ENCODE peak calls at places on chromosomes 1 and 21, in ten cellular contexts. One of them, this sample, is unnamed.

GRCh38 chr1:172742599-172743500 is 83.9 kb downstream of the FASLG start:
- DNase-seq in HS-5: no peak
- DNase-seq in NCI-H2081: peak
- DNase-seq in astrocyte of the spinal cord: peak
- DNase-seq in activated T-helper 1 cell treated with Interleukin-2 at 50 U/mL for 16 hours: no peak
- DNase-seq in NCI-H1436: no peak
- DNase-seq in AG09319: no peak
- DNase-seq in iPS-NIHi11: peak
- DNase-seq in body of pancreas: no peak
- DNase-seq in activated CD8-positive, alpha-beta memory T cell treated with anti-CD3 and anti-CD28 coated beads, Interleukin-2, amount 10 ng/mL, durations not matched to agents 7 days and 5 days: no peak
- DNase-seq in this sample: peak

GRCh38 chr1:183800449-183800848 is 4.5 kb upstream of the RGL1 start:
- DNase-seq in HS-5: no peak
- DNase-seq in AG09319: no peak
- DNase-seq in iPS-NIHi11: no peak
- DNase-seq in activated T-helper 1 cell treated with Interleukin-2 at 50 U/mL for 16 hours: no peak
- DNase-seq in body of pancreas: no peak
- DNase-seq in activated CD8-positive, alpha-beta memory T cell treated with anti-CD3 and anti-CD28 coated beads, Interleukin-2, amount 10 ng/mL, durations not matched to agents 7 days and 5 days: no peak
- DNase-seq in astrocyte of the spinal cord: no peak
- DNase-seq in NCI-H2081: no peak
- DNase-seq in NCI-H1436: no peak
- DNase-seq in this sample: no peak

GRCh38 chr1:60936943-60937342 is 145.4 kb upstream of the NFIA start:
- DNase-seq in iPS-NIHi11: no peak
- DNase-seq in activated CD8-positive, alpha-beta memory T cell treated with anti-CD3 and anti-CD28 coated beads, Interleukin-2, amount 10 ng/mL, durations not matched to agents 7 days and 5 days: no peak
- DNase-seq in HS-5: no peak
- DNase-seq in astrocyte of the spinal cord: no peak
- DNase-seq in NCI-H1436: no peak
- DNase-seq in body of pancreas: no peak
- DNase-seq in activated T-helper 1 cell treated with Interleukin-2 at 50 U/mL for 16 hours: no peak
- DNase-seq in AG09319: no peak
- DNase-seq in NCI-H2081: no peak
- DNase-seq in this sample: no peak

GRCh38 chr1:32969556-32969955 is 4.9 kb upstream of the RNF19B start:
- DNase-seq in NCI-H2081: no peak
- DNase-seq in NCI-H1436: no peak
- DNase-seq in HS-5: no peak
- DNase-seq in astrocyte of the spinal cord: no peak
- DNase-seq in AG09319: no peak
- DNase-seq in activated T-helper 1 cell treated with Interleukin-2 at 50 U/mL for 16 hours: no peak
- DNase-seq in iPS-NIHi11: no peak
- DNase-seq in body of pancreas: no peak
- DNase-seq in activated CD8-positive, alpha-beta memory T cell treated with anti-CD3 and anti-CD28 coated beads, Interleukin-2, amount 10 ng/mL, durations not matched to agents 7 days and 5 days: no peak
- DNase-seq in this sample: no peak

GRCh38 chr1:200075938-200076546 is 48.5 kb downstream of the NR5A2 start:
- DNase-seq in activated T-helper 1 cell treated with Interleukin-2 at 50 U/mL for 16 hours: no peak
- DNase-seq in astrocyte of the spinal cord: peak
- DNase-seq in activated CD8-positive, alpha-beta memory T cell treated with anti-CD3 and anti-CD28 coated beads, Interleukin-2, amount 10 ng/mL, durations not matched to agents 7 days and 5 days: no peak
- DNase-seq in body of pancreas: peak
- DNase-seq in NCI-H2081: no peak
- DNase-seq in AG09319: peak
- DNase-seq in HS-5: peak
- DNase-seq in iPS-NIHi11: no peak
- DNase-seq in NCI-H1436: no peak
- DNase-seq in this sample: peak

GRCh38 chr21:40717008-40717407 is 129.9 kb downstream of the DSCAM start:
- DNase-seq in AG09319: no peak
- DNase-seq in astrocyte of the spinal cord: no peak
- DNase-seq in iPS-NIHi11: no peak
- DNase-seq in NCI-H1436: peak
- DNase-seq in HS-5: no peak
- DNase-seq in NCI-H2081: peak
- DNase-seq in body of pancreas: no peak
- DNase-seq in activated T-helper 1 cell treated with Interleukin-2 at 50 U/mL for 16 hours: no peak
- DNase-seq in activated CD8-positive, alpha-beta memory T cell treated with anti-CD3 and anti-CD28 coated beads, Interleukin-2, amount 10 ng/mL, durations not matched to agents 7 days and 5 days: no peak
- DNase-seq in this sample: no peak

GRCh38 chr21:36695671-36696389 is 3.1 kb upstream of the SIM2 start:
- DNase-seq in NCI-H1436: no peak
- DNase-seq in activated T-helper 1 cell treated with Interleukin-2 at 50 U/mL for 16 hours: no peak
- DNase-seq in activated CD8-positive, alpha-beta memory T cell treated with anti-CD3 and anti-CD28 coated beads, Interleukin-2, amount 10 ng/mL, durations not matched to agents 7 days and 5 days: no peak
- DNase-seq in NCI-H2081: no peak
- DNase-seq in iPS-NIHi11: peak
- DNase-seq in AG09319: no peak
- DNase-seq in astrocyte of the spinal cord: no peak
- DNase-seq in HS-5: no peak
- DNase-seq in body of pancreas: no peak
- DNase-seq in this sample: no peak

GRCh38 chr1:25744140-25744581 is 55.8 kb upstream of the SELENON start:
- DNase-seq in NCI-H2081: peak
- DNase-seq in HS-5: no peak
- DNase-seq in activated T-helper 1 cell treated with Interleukin-2 at 50 U/mL for 16 hours: no peak
- DNase-seq in NCI-H1436: no peak
- DNase-seq in astrocyte of the spinal cord: peak
- DNase-seq in AG09319: peak
- DNase-seq in body of pancreas: peak
- DNase-seq in activated CD8-positive, alpha-beta memory T cell treated with anti-CD3 and anti-CD28 coated beads, Interleukin-2, amount 10 ng/mL, durations not matched to agents 7 days and 5 days: no peak
- DNase-seq in iPS-NIHi11: peak
- DNase-seq in this sample: peak

GRCh38 chr21:44029460-44030087 is 17.5 kb downstream of the TRAPPC10 start:
- DNase-seq in AG09319: no peak
- DNase-seq in body of pancreas: no peak
- DNase-seq in activated T-helper 1 cell treated with Interleukin-2 at 50 U/mL for 16 hours: no peak
- DNase-seq in astrocyte of the spinal cord: no peak
- DNase-seq in iPS-NIHi11: no peak
- DNase-seq in NCI-H1436: no peak
- DNase-seq in activated CD8-positive, alpha-beta memory T cell treated with anti-CD3 and anti-CD28 coated beads, Interleukin-2, amount 10 ng/mL, durations not matched to agents 7 days and 5 days: no peak
- DNase-seq in HS-5: no peak
- DNase-seq in NCI-H2081: no peak
- DNase-seq in this sample: no peak

GRCh38 chr1:85320371-85321131 is 44.1 kb upstream of the BCL10 start:
- DNase-seq in activated CD8-positive, alpha-beta memory T cell treated with anti-CD3 and anti-CD28 coated beads, Interleukin-2, amount 10 ng/mL, durations not matched to agents 7 days and 5 days: no peak
- DNase-seq in NCI-H1436: no peak
- DNase-seq in activated T-helper 1 cell treated with Interleukin-2 at 50 U/mL for 16 hours: no peak
- DNase-seq in NCI-H2081: no peak
- DNase-seq in astrocyte of the spinal cord: peak
- DNase-seq in iPS-NIHi11: no peak
- DNase-seq in body of pancreas: no peak
- DNase-seq in HS-5: peak
- DNase-seq in AG09319: no peak
- DNase-seq in this sample: peak

GRCh38 chr21:27693376-27693775 is 726.5 kb upstream of the ADAMTS5 start:
- DNase-seq in NCI-H1436: no peak
- DNase-seq in HS-5: peak
- DNase-seq in NCI-H2081: no peak
- DNase-seq in iPS-NIHi11: no peak
- DNase-seq in AG09319: peak
- DNase-seq in astrocyte of the spinal cord: peak
- DNase-seq in body of pancreas: no peak
- DNase-seq in activated T-helper 1 cell treated with Interleukin-2 at 50 U/mL for 16 hours: no peak
- DNase-seq in activated CD8-positive, alpha-beta memory T cell treated with anti-CD3 and anti-CD28 coated beads, Interleukin-2, amount 10 ng/mL, durations not matched to agents 7 days and 5 days: no peak
- DNase-seq in this sample: peak

GRCh38 chr1:193408782-193409293 is 222.4 kb upstream of the B3GALT2 start:
- DNase-seq in body of pancreas: peak
- DNase-seq in HS-5: no peak
- DNase-seq in activated CD8-positive, alpha-beta memory T cell treated with anti-CD3 and anti-CD28 coated beads, Interleukin-2, amount 10 ng/mL, durations not matched to agents 7 days and 5 days: no peak
- DNase-seq in astrocyte of the spinal cord: peak
- DNase-seq in AG09319: no peak
- DNase-seq in NCI-H1436: no peak
- DNase-seq in iPS-NIHi11: no peak
- DNase-seq in NCI-H2081: no peak
- DNase-seq in activated T-helper 1 cell treated with Interleukin-2 at 50 U/mL for 16 hours: no peak
- DNase-seq in this sample: peak

GRCh38 chr1:99662581-99663208 is 16.8 kb downstream of the PALMD start:
- DNase-seq in NCI-H1436: no peak
- DNase-seq in iPS-NIHi11: no peak
- DNase-seq in body of pancreas: peak
- DNase-seq in AG09319: peak
- DNase-seq in NCI-H2081: no peak
- DNase-seq in activated CD8-positive, alpha-beta memory T cell treated with anti-CD3 and anti-CD28 coated beads, Interleukin-2, amount 10 ng/mL, durations not matched to agents 7 days and 5 days: no peak
- DNase-seq in astrocyte of the spinal cord: peak
- DNase-seq in activated T-helper 1 cell treated with Interleukin-2 at 50 U/mL for 16 hours: no peak
- DNase-seq in HS-5: peak
- DNase-seq in this sample: no peak

GRCh38 chr21:46509760-46510159 is 51.1 kb downstream of the DIP2A start:
- DNase-seq in astrocyte of the spinal cord: peak
- DNase-seq in body of pancreas: peak
- DNase-seq in activated T-helper 1 cell treated with Interleukin-2 at 50 U/mL for 16 hours: no peak
- DNase-seq in iPS-NIHi11: no peak
- DNase-seq in NCI-H1436: no peak
- DNase-seq in HS-5: no peak
- DNase-seq in activated CD8-positive, alpha-beta memory T cell treated with anti-CD3 and anti-CD28 coated beads, Interleukin-2, amount 10 ng/mL, durations not matched to agents 7 days and 5 days: no peak
- DNase-seq in NCI-H2081: peak
- DNase-seq in AG09319: no peak
- DNase-seq in this sample: peak

GRCh38 chr1:27934818-27935549 is at the start of gene SMPDL3B:
- DNase-seq in HS-5: no peak
- DNase-seq in AG09319: no peak
- DNase-seq in body of pancreas: peak
- DNase-seq in astrocyte of the spinal cord: no peak
- DNase-seq in NCI-H1436: peak
- DNase-seq in NCI-H2081: no peak
- DNase-seq in iPS-NIHi11: peak
- DNase-seq in activated T-helper 1 cell treated with Interleukin-2 at 50 U/mL for 16 hours: no peak
- DNase-seq in activated CD8-positive, alpha-beta memory T cell treated with anti-CD3 and anti-CD28 coated beads, Interleukin-2, amount 10 ng/mL, durations not matched to agents 7 days and 5 days: no peak
- DNase-seq in this sample: peak

GRCh38 chr1:34500451-34500850 is 254.4 kb upstream of the GJB5 start:
- DNase-seq in iPS-NIHi11: peak
- DNase-seq in astrocyte of the spinal cord: peak
- DNase-seq in AG09319: no peak
- DNase-seq in activated CD8-positive, alpha-beta memory T cell treated with anti-CD3 and anti-CD28 coated beads, Interleukin-2, amount 10 ng/mL, durations not matched to agents 7 days and 5 days: no peak
- DNase-seq in activated T-helper 1 cell treated with Interleukin-2 at 50 U/mL for 16 hours: no peak
- DNase-seq in HS-5: no peak
- DNase-seq in NCI-H1436: no peak
- DNase-seq in body of pancreas: peak
- DNase-seq in NCI-H2081: no peak
- DNase-seq in this sample: no peak

GRCh38 chr1:167099851-167100250 is 6.0 kb downstream of the STYXL2 start:
- DNase-seq in activated T-helper 1 cell treated with Interleukin-2 at 50 U/mL for 16 hours: no peak
- DNase-seq in body of pancreas: no peak
- DNase-seq in HS-5: no peak
- DNase-seq in iPS-NIHi11: no peak
- DNase-seq in activated CD8-positive, alpha-beta memory T cell treated with anti-CD3 and anti-CD28 coated beads, Interleukin-2, amount 10 ng/mL, durations not matched to agents 7 days and 5 days: no peak
- DNase-seq in NCI-H1436: no peak
- DNase-seq in astrocyte of the spinal cord: no peak
- DNase-seq in AG09319: no peak
- DNase-seq in NCI-H2081: no peak
- DNase-seq in this sample: no peak

GRCh38 chr1:172451002-172451443 is 7.2 kb upstream of the PIGC start:
- DNase-seq in body of pancreas: peak
- DNase-seq in activated T-helper 1 cell treated with Interleukin-2 at 50 U/mL for 16 hours: no peak
- DNase-seq in activated CD8-positive, alpha-beta memory T cell treated with anti-CD3 and anti-CD28 coated beads, Interleukin-2, amount 10 ng/mL, durations not matched to agents 7 days and 5 days: no peak
- DNase-seq in iPS-NIHi11: no peak
- DNase-seq in astrocyte of the spinal cord: peak
- DNase-seq in AG09319: no peak
- DNase-seq in NCI-H2081: no peak
- DNase-seq in HS-5: no peak
- DNase-seq in NCI-H1436: no peak
- DNase-seq in this sample: peak

GRCh38 chr1:117512728-117513321 is 93.0 kb upstream of the TENT5C start:
- DNase-seq in AG09319: no peak
- DNase-seq in NCI-H2081: no peak
- DNase-seq in iPS-NIHi11: peak
- DNase-seq in astrocyte of the spinal cord: peak
- DNase-seq in HS-5: no peak
- DNase-seq in body of pancreas: no peak
- DNase-seq in activated CD8-positive, alpha-beta memory T cell treated with anti-CD3 and anti-CD28 coated beads, Interleukin-2, amount 10 ng/mL, durations not matched to agents 7 days and 5 days: no peak
- DNase-seq in NCI-H1436: no peak
- DNase-seq in activated T-helper 1 cell treated with Interleukin-2 at 50 U/mL for 16 hours: no peak
- DNase-seq in this sample: no peak

GRCh38 chr1:20440785-20441200 is 45.2 kb downstream of the CAMK2N1 start:
- DNase-seq in NCI-H2081: no peak
- DNase-seq in NCI-H1436: no peak
- DNase-seq in astrocyte of the spinal cord: peak
- DNase-seq in iPS-NIHi11: peak
- DNase-seq in AG09319: no peak
- DNase-seq in HS-5: no peak
- DNase-seq in body of pancreas: peak
- DNase-seq in activated T-helper 1 cell treated with Interleukin-2 at 50 U/mL for 16 hours: peak
- DNase-seq in activated CD8-positive, alpha-beta memory T cell treated with anti-CD3 and anti-CD28 coated beads, Interleukin-2, amount 10 ng/mL, durations not matched to agents 7 days and 5 days: peak
- DNase-seq in this sample: peak

GRCh38 chr1:66311092-66311491 is 222.9 kb upstream of the SGIP1 start:
- DNase-seq in body of pancreas: no peak
- DNase-seq in HS-5: no peak
- DNase-seq in NCI-H1436: no peak
- DNase-seq in AG09319: no peak
- DNase-seq in NCI-H2081: no peak
- DNase-seq in activated T-helper 1 cell treated with Interleukin-2 at 50 U/mL for 16 hours: no peak
- DNase-seq in astrocyte of the spinal cord: no peak
- DNase-seq in activated CD8-positive, alpha-beta memory T cell treated with anti-CD3 and anti-CD28 coated beads, Interleukin-2, amount 10 ng/mL, durations not matched to agents 7 days and 5 days: no peak
- DNase-seq in iPS-NIHi11: no peak
- DNase-seq in this sample: no peak

GRCh38 chr1:59765036-59765730 is 49.6 kb upstream of the HOOK1 start:
- DNase-seq in activated T-helper 1 cell treated with Interleukin-2 at 50 U/mL for 16 hours: no peak
- DNase-seq in NCI-H2081: peak
- DNase-seq in AG09319: no peak
- DNase-seq in iPS-NIHi11: no peak
- DNase-seq in astrocyte of the spinal cord: no peak
- DNase-seq in HS-5: no peak
- DNase-seq in activated CD8-positive, alpha-beta memory T cell treated with anti-CD3 and anti-CD28 coated beads, Interleukin-2, amount 10 ng/mL, durations not matched to agents 7 days and 5 days: no peak
- DNase-seq in NCI-H1436: peak
- DNase-seq in body of pancreas: no peak
- DNase-seq in this sample: no peak

GRCh38 chr1:119091618-119092017 is 48.8 kb downstream of the WARS2 start:
- DNase-seq in iPS-NIHi11: no peak
- DNase-seq in AG09319: no peak
- DNase-seq in HS-5: no peak
- DNase-seq in NCI-H2081: no peak
- DNase-seq in activated CD8-positive, alpha-beta memory T cell treated with anti-CD3 and anti-CD28 coated beads, Interleukin-2, amount 10 ng/mL, durations not matched to agents 7 days and 5 days: no peak
- DNase-seq in body of pancreas: no peak
- DNase-seq in astrocyte of the spinal cord: no peak
- DNase-seq in NCI-H1436: no peak
- DNase-seq in activated T-helper 1 cell treated with Interleukin-2 at 50 U/mL for 16 hours: no peak
- DNase-seq in this sample: no peak

GRCh38 chr1:201171063-201172036 is 17.1 kb upstream of the TMEM9 start:
- DNase-seq in activated CD8-positive, alpha-beta memory T cell treated with anti-CD3 and anti-CD28 coated beads, Interleukin-2, amount 10 ng/mL, durations not matched to agents 7 days and 5 days: peak
- DNase-seq in HS-5: no peak
- DNase-seq in astrocyte of the spinal cord: peak
- DNase-seq in body of pancreas: peak
- DNase-seq in AG09319: no peak
- DNase-seq in NCI-H2081: peak
- DNase-seq in iPS-NIHi11: peak
- DNase-seq in activated T-helper 1 cell treated with Interleukin-2 at 50 U/mL for 16 hours: peak
- DNase-seq in NCI-H1436: peak
- DNase-seq in this sample: peak

GRCh38 chr1:151326619-151327222 is 495 bp downstream of the PI4KB start:
- DNase-seq in NCI-H1436: peak
- DNase-seq in activated T-helper 1 cell treated with Interleukin-2 at 50 U/mL for 16 hours: peak
- DNase-seq in astrocyte of the spinal cord: peak
- DNase-seq in body of pancreas: peak
- DNase-seq in HS-5: no peak
- DNase-seq in iPS-NIHi11: peak
- DNase-seq in AG09319: no peak
- DNase-seq in activated CD8-positive, alpha-beta memory T cell treated with anti-CD3 and anti-CD28 coated beads, Interleukin-2, amount 10 ng/mL, durations not matched to agents 7 days and 5 days: peak
- DNase-seq in NCI-H2081: peak
- DNase-seq in this sample: peak

GRCh38 chr21:34574984-34575529 is 39.9 kb downstream of the RCAN1 start:
- DNase-seq in iPS-NIHi11: no peak
- DNase-seq in activated T-helper 1 cell treated with Interleukin-2 at 50 U/mL for 16 hours: no peak
- DNase-seq in HS-5: no peak
- DNase-seq in activated CD8-positive, alpha-beta memory T cell treated with anti-CD3 and anti-CD28 coated beads, Interleukin-2, amount 10 ng/mL, durations not matched to agents 7 days and 5 days: no peak
- DNase-seq in body of pancreas: no peak
- DNase-seq in AG09319: no peak
- DNase-seq in astrocyte of the spinal cord: no peak
- DNase-seq in NCI-H2081: no peak
- DNase-seq in NCI-H1436: no peak
- DNase-seq in this sample: no peak

GRCh38 chr1:193666485-193667083 is 480.2 kb upstream of the B3GALT2 start:
- DNase-seq in body of pancreas: no peak
- DNase-seq in NCI-H1436: no peak
- DNase-seq in activated T-helper 1 cell treated with Interleukin-2 at 50 U/mL for 16 hours: no peak
- DNase-seq in iPS-NIHi11: no peak
- DNase-seq in HS-5: no peak
- DNase-seq in activated CD8-positive, alpha-beta memory T cell treated with anti-CD3 and anti-CD28 coated beads, Interleukin-2, amount 10 ng/mL, durations not matched to agents 7 days and 5 days: no peak
- DNase-seq in AG09319: no peak
- DNase-seq in NCI-H2081: no peak
- DNase-seq in astrocyte of the spinal cord: no peak
- DNase-seq in this sample: no peak

GRCh38 chr1:7046891-7047290 is 261.6 kb downstream of the CAMTA1 start:
- DNase-seq in activated CD8-positive, alpha-beta memory T cell treated with anti-CD3 and anti-CD28 coated beads, Interleukin-2, amount 10 ng/mL, durations not matched to agents 7 days and 5 days: no peak
- DNase-seq in activated T-helper 1 cell treated with Interleukin-2 at 50 U/mL for 16 hours: no peak
- DNase-seq in NCI-H2081: no peak
- DNase-seq in HS-5: no peak
- DNase-seq in astrocyte of the spinal cord: no peak
- DNase-seq in NCI-H1436: no peak
- DNase-seq in body of pancreas: no peak
- DNase-seq in AG09319: no peak
- DNase-seq in iPS-NIHi11: no peak
- DNase-seq in this sample: no peak

This sample was measured in A172.